ENCODE peak calls at places on chromosomes 1 and 21, in four cellular contexts. One of them, this sample, is unnamed.

GRCh38 chr21:28615276-28615675 is 377.4 kb downstream of the LTN1 start:
- DNase-seq in BJ: peak
- DNase-seq in MM.1S: no peak
- DNase-seq in NCI-H1694 treated with DMSO at 0.1 percent for 48 hours: no peak
- DNase-seq in this sample: no peak

GRCh38 chr1:12345350-12346217 is 115.8 kb downstream of the VPS13D start:
- DNase-seq in BJ: no peak
- DNase-seq in NCI-H1694 treated with DMSO at 0.1 percent for 48 hours: no peak
- DNase-seq in MM.1S: no peak
- DNase-seq in this sample: no peak

GRCh38 chr1:113895084-113895483 is 7.7 kb upstream of the BCL2L15 start:
- DNase-seq in MM.1S: no peak
- DNase-seq in NCI-H1694 treated with DMSO at 0.1 percent for 48 hours: no peak
- DNase-seq in BJ: no peak
- DNase-seq in this sample: no peak

GRCh38 chr1:78385744-78386462 is 104.9 kb upstream of the PTGFR start:
- DNase-seq in MM.1S: peak
- DNase-seq in BJ: no peak
- DNase-seq in NCI-H1694 treated with DMSO at 0.1 percent for 48 hours: no peak
- DNase-seq in this sample: no peak

GRCh38 chr1:33099290-33100118 is 18.6 kb downstream of the AZIN2 start:
- DNase-seq in MM.1S: peak
- DNase-seq in BJ: peak
- DNase-seq in NCI-H1694 treated with DMSO at 0.1 percent for 48 hours: no peak
- DNase-seq in this sample: peak

GRCh38 chr1:3068400-3069361 is at the start of gene PRDM16:
- DNase-seq in BJ: no peak
- DNase-seq in NCI-H1694 treated with DMSO at 0.1 percent for 48 hours: peak
- DNase-seq in MM.1S: no peak
- DNase-seq in this sample: no peak

GRCh38 chr1:17875171-17875881 is 120.2 kb downstream of the ACTL8 start:
- DNase-seq in MM.1S: no peak
- DNase-seq in BJ: no peak
- DNase-seq in NCI-H1694 treated with DMSO at 0.1 percent for 48 hours: no peak
- DNase-seq in this sample: no peak

GRCh38 chr1:158002022-158002629 is 8.7 kb downstream of the KIRREL1 start:
- DNase-seq in MM.1S: no peak
- DNase-seq in BJ: no peak
- DNase-seq in NCI-H1694 treated with DMSO at 0.1 percent for 48 hours: no peak
- DNase-seq in this sample: no peak

GRCh38 chr1:229913491-229913890 is 153.5 kb upstream of the GALNT2 start:
- DNase-seq in BJ: no peak
- DNase-seq in MM.1S: no peak
- DNase-seq in NCI-H1694 treated with DMSO at 0.1 percent for 48 hours: no peak
- DNase-seq in this sample: no peak

GRCh38 chr1:15734901-15735300 is 1.2 kb upstream of the SLC25A34 start:
- DNase-seq in BJ: no peak
- DNase-seq in NCI-H1694 treated with DMSO at 0.1 percent for 48 hours: no peak
- DNase-seq in MM.1S: no peak
- DNase-seq in this sample: no peak

GRCh38 chr1:36367798-36368197 is 17.9 kb downstream of the STK40 start:
- DNase-seq in BJ: no peak
- DNase-seq in MM.1S: no peak
- DNase-seq in NCI-H1694 treated with DMSO at 0.1 percent for 48 hours: no peak
- DNase-seq in this sample: no peak

GRCh38 chr1:212161231-212161781 is 123.9 kb upstream of the PPP2R5A start:
- DNase-seq in MM.1S: no peak
- DNase-seq in BJ: peak
- DNase-seq in NCI-H1694 treated with DMSO at 0.1 percent for 48 hours: no peak
- DNase-seq in this sample: peak

GRCh38 chr1:22611530-22611947 is 24.9 kb upstream of the C1QA start:
- DNase-seq in BJ: no peak
- DNase-seq in NCI-H1694 treated with DMSO at 0.1 percent for 48 hours: no peak
- DNase-seq in MM.1S: peak
- DNase-seq in this sample: peak

GRCh38 chr1:243431591-243431990 is 175.8 kb downstream of the SDCCAG8 start:
- DNase-seq in MM.1S: no peak
- DNase-seq in NCI-H1694 treated with DMSO at 0.1 percent for 48 hours: no peak
- DNase-seq in BJ: no peak
- DNase-seq in this sample: no peak

GRCh38 chr21:45768011-45768740 is 124.7 kb downstream of the PCBP3 start:
- DNase-seq in MM.1S: no peak
- DNase-seq in NCI-H1694 treated with DMSO at 0.1 percent for 48 hours: no peak
- DNase-seq in BJ: no peak
- DNase-seq in this sample: no peak

GRCh38 chr1:114153621-114154145 is at the start of gene SYT6:
- DNase-seq in BJ: no peak
- DNase-seq in NCI-H1694 treated with DMSO at 0.1 percent for 48 hours: peak
- DNase-seq in MM.1S: no peak
- DNase-seq in this sample: no peak

GRCh38 chr1:209435654-209436566 is 147.6 kb upstream of the CAMK1G start:
- DNase-seq in NCI-H1694 treated with DMSO at 0.1 percent for 48 hours: peak
- DNase-seq in BJ: no peak
- DNase-seq in MM.1S: peak
- DNase-seq in this sample: peak

GRCh38 chr1:198128528-198128927 is 28.3 kb upstream of the NEK7 start:
- DNase-seq in NCI-H1694 treated with DMSO at 0.1 percent for 48 hours: no peak
- DNase-seq in MM.1S: no peak
- DNase-seq in BJ: no peak
- DNase-seq in this sample: no peak

GRCh38 chr1:236025836-236026235 is 39.1 kb downstream of the NID1 start:
- DNase-seq in MM.1S: no peak
- DNase-seq in BJ: no peak
- DNase-seq in NCI-H1694 treated with DMSO at 0.1 percent for 48 hours: no peak
- DNase-seq in this sample: no peak

GRCh38 chr1:62082456-62083363 is 111.9 kb upstream of the L1TD1 start:
- DNase-seq in BJ: no peak
- DNase-seq in MM.1S: peak
- DNase-seq in NCI-H1694 treated with DMSO at 0.1 percent for 48 hours: peak
- DNase-seq in this sample: peak

GRCh38 chr1:169100208-169100882 is 6.1 kb upstream of the ATP1B1 start:
- DNase-seq in BJ: no peak
- DNase-seq in NCI-H1694 treated with DMSO at 0.1 percent for 48 hours: no peak
- DNase-seq in MM.1S: no peak
- DNase-seq in this sample: no peak

GRCh38 chr1:6359568-6360496 is 33.7 kb downstream of the ACOT7 start:
- DNase-seq in NCI-H1694 treated with DMSO at 0.1 percent for 48 hours: no peak
- DNase-seq in MM.1S: peak
- DNase-seq in BJ: no peak
- DNase-seq in this sample: no peak